ENCODE peak calls at places on chromosomes 3 and 15, in seven cellular contexts. C, F, S, Q, T, B and V are unnamed samples.

GRCh38 chr3:94099311-94099710 is 36.5 kb downstream of the NSUN3 start:
- DNase-seq in T (no peak), F (no peak), S (no peak), C (no peak), Q (no peak), B (no peak), V (no peak)

GRCh38 chr3:13673207-13673606 is 124.3 kb downstream of the FBLN2 start:
- DNase-seq in S (no peak), F (no peak), B (no peak), Q (no peak), T (no peak), C (no peak), V (no peak)

GRCh38 chr3:130849111-130849552 is 44.8 kb upstream of the ATP2C1 start:
- DNase-seq in T (no peak), B (no peak), C (no peak), S (no peak), F (no peak), Q (no peak), V (no peak)

GRCh38 chr15:81338422-81339007 is 14.6 kb upstream of the STARD5 start:
- DNase-seq in S (peak; percentile 51), Q (no peak), B (no peak), C (peak; percentile 94), T (no peak), F (no peak), V (no peak)

GRCh38 chr15:29534378-29534777 is 264.8 kb upstream of the NSMCE3 start:
- DNase-seq in F (no peak), C (peak; percentile 2), T (no peak), Q (no peak), S (no peak), B (no peak), V (no peak)

GRCh38 chr3:23114479-23114878 is 88.6 kb upstream of the UBE2E2 start:
- DNase-seq in C (no peak), B (no peak), Q (no peak), S (no peak), F (no peak), T (no peak), V (no peak)

GRCh38 chr15:54347082-54347827 is 369.0 kb downstream of the UNC13C start:
- DNase-seq in F (no peak), T (no peak), Q (no peak), B (no peak), C (no peak), S (no peak), V (no peak)

GRCh38 chr3:142724682-142725351 is 983 bp downstream of the TRPC1 start:
- DNase-seq in Q (peak; percentile 24), S (no peak), C (no peak), B (peak; percentile 39), F (no peak), T (no peak), V (peak; percentile 24)

GRCh38 chr3:167057586-167057985 is 322.5 kb downstream of the ZBBX start:
- DNase-seq in T (no peak), C (no peak), S (no peak), Q (no peak), F (no peak), B (no peak), V (no peak)

GRCh38 chr3:62246094-62246493 is 127.3 kb downstream of the FEZF2 start:
- DNase-seq in T (no peak), Q (no peak), B (no peak), C (no peak), S (no peak), F (no peak), V (no peak)

GRCh38 chr3:63508305-63508704 is 144.2 kb upstream of the SNTN start:
- DNase-seq in C (no peak), T (no peak), Q (no peak), F (no peak), B (no peak), S (no peak), V (no peak)

GRCh38 chr3:177800565-177800964 is 603.3 kb upstream of the TBL1XR1 start:
- DNase-seq in B (no peak), T (no peak), F (no peak), S (no peak), Q (no peak), C (no peak), V (no peak)

GRCh38 chr3:51934139-51934850 is 7.4 kb downstream of the RRP9 start:
- DNase-seq in B (no peak), S (peak; percentile 35), Q (no peak), F (no peak), T (no peak), C (no peak), V (peak; percentile 1)

GRCh38 chr3:100844063-100844936 is 135.0 kb downstream of the TFG start:
- DNase-seq in T (no peak), B (no peak), F (no peak), Q (no peak), S (no peak), C (no peak), V (no peak)

GRCh38 chr3:73808862-73809509 is 184.2 kb upstream of the PDZRN3 start:
- DNase-seq in Q (no peak), B (no peak), T (no peak), S (peak; percentile 66), C (no peak), F (no peak), V (no peak)

GRCh38 chr3:10357592-10358308 is 36.8 kb upstream of the SEC13 start:
- DNase-seq in C (peak; percentile 70), B (no peak), Q (no peak), T (peak; percentile 80), F (no peak), S (no peak), V (no peak)

GRCh38 chr3:45477026-45477725 is 88.8 kb downstream of the LARS2 start:
- DNase-seq in S (no peak), F (no peak), T (no peak), C (no peak), B (no peak), Q (no peak), V (no peak)

GRCh38 chr3:149011676-149012075 is 20.3 kb downstream of the GYG1 start:
- DNase-seq in Q (no peak), F (no peak), C (no peak), B (no peak), T (no peak), S (no peak), V (no peak)

GRCh38 chr15:90982135-90982534 is 12.2 kb downstream of the PRC1 start:
- DNase-seq in S (no peak), B (no peak), T (no peak), F (no peak), C (no peak), Q (no peak), V (no peak)

GRCh38 chr3:172749201-172749965 is 1.1 kb upstream of the ECT2 start:
- DNase-seq in C (peak; percentile 93), B (no peak), S (no peak), F (no peak), T (no peak), Q (no peak), V (no peak)